ENCODE peak calls at places on chromosomes 3 and 15, in five cellular contexts. P is CD8-positive, alpha-beta T cell; T is stimulated activated CD4-positive, alpha-beta T cell treated with anti-CD3 and anti-CD28 coated beads, Interleukin-2, amount 100 ng/mL, for 24 hours; X is activated CD4-positive, alpha-beta T cell treated with anti-CD3 and anti-CD28 coated beads, Interleukin-2, amount 50 U/mL, for 4 hours; B is AG04450. K is an unnamed sample.

GRCh38 chr15:77186518-77187095 is 115.7 kb upstream of the TSPAN3 start:
- DNase-seq in X (no peak), P (no peak), T (no peak), B (peak; percentile 8), K (no peak)

GRCh38 chr3:20343790-20344189 is 157.8 kb upstream of the SGO1 start:
- DNase-seq in T (no peak), X (no peak), B (no peak), P (no peak), K (no peak)

GRCh38 chr3:154349223-154349622 is 24.9 kb upstream of the DHX36 start:
- DNase-seq in B (no peak), P (no peak), X (no peak), T (no peak), K (no peak)

GRCh38 chr3:102179321-102180290 is 255.2 kb upstream of the ZPLD1 start:
- DNase-seq in T (no peak), P (no peak), X (no peak), B (no peak), K (no peak)

GRCh38 chr3:63067999-63068645 is 192.9 kb upstream of the CADPS start:
- DNase-seq in X (no peak), T (no peak), B (no peak), P (no peak), K (no peak)

GRCh38 chr3:151171145-151171544 is 31.9 kb downstream of the GPR171 start:
- DNase-seq in B (no peak), P (peak; percentile 22), T (peak; percentile 38), X (no peak), K (no peak)

GRCh38 chr15:80776420-80777045 is 2.6 kb upstream of the CEMIP start:
- DNase-seq in T (peak; percentile 69), X (peak; percentile 44), P (peak; percentile 56), B (peak; percentile 48), K (peak; percentile 62)

GRCh38 chr15:68536331-68537095 is 42.3 kb upstream of the CORO2B start:
- DNase-seq in P (no peak), X (no peak), B (peak; percentile 90), T (no peak), K (no peak)

GRCh38 chr15:41777421-41777973 is 3.2 kb downstream of the MAPKBP1 start:
- DNase-seq in T (no peak), B (no peak), X (no peak), P (no peak), K (no peak)

GRCh38 chr15:78048410-78048946 is 29.0 kb downstream of the TBC1D2B start:
- DNase-seq in T (no peak), P (no peak), X (no peak), B (no peak), K (no peak)

GRCh38 chr15:32722126-32722525 is 4.3 kb downstream of the GREM1 start:
- DNase-seq in P (no peak), T (no peak), X (no peak), B (no peak), K (no peak)